ENCODE peak calls at places on chromosome 12, in four cellular contexts. D is IMR-90, T is neuronal stem cell, Q is SK-N-SH. V is an unnamed sample. For H3K4me1, the result is how much of the 10 kb centered on the place peaks cover.

GRCh38 chr12:117561990-117562389 is 200.6 kb upstream of the NOS1 start:
- DNase-seq in D (no peak), Q (no peak), T (no peak), V (no peak)

GRCh38 chr12:52755533-52755932 is 21.6 kb downstream of the KRT76 start:
- DNase-seq in D (no peak), T (no peak), Q (no peak), V (no peak)

GRCh38 chr12:100824476-100824875 is 29.9 kb downstream of the ANO4 start:
- DNase-seq in D (no peak), T (no peak), Q (no peak), V (no peak)

GRCh38 chr12:19484738-19485137 is 45.4 kb downstream of the AEBP2 start:
- DNase-seq in Q (no peak), D (no peak), T (no peak), V (no peak)

GRCh38 chr12:32455607-32456063 is 56.3 kb downstream of the FGD4 start:
- DNase-seq in T (peak), Q (peak), D (peak), V (peak)

GRCh38 chr12:117092511-117092780 is 6.8 kb downstream of the TESC start:
- DNase-seq in T (no peak), D (no peak), Q (no peak), V (no peak)

GRCh38 chr12:105257321-105257728 is 21.4 kb upstream of the APPL2 start:
- DNase-seq in D (peak), Q (no peak), T (no peak), V (peak)

GRCh38 chr12:19223695-19224094 is 94.2 kb downstream of the PLEKHA5 start:
- DNase-seq in Q (no peak), D (peak), T (no peak), V (peak)

GRCh38 chr12:110937104-110937641 is 16.8 kb upstream of the MYL2 start:
- DNase-seq in Q (peak), D (peak), T (peak), V (peak)

GRCh38 chr12:52207895-52208294 is 16.1 kb upstream of the KRT80 start:
- DNase-seq in D (peak), T (no peak), Q (no peak), V (no peak)

GRCh38 chr12:68827895-68828294 is 19.9 kb downstream of the MDM2 start:
- DNase-seq in T (no peak), D (no peak), Q (no peak), V (no peak)
- H3K9ac ChIP-seq in T (no peak), D (no peak), Q (no peak), V (no peak)

GRCh38 chr12:6315184-6315583 is 4.7 kb downstream of the PLEKHG6 start:
- DNase-seq in D (no peak), T (no peak), Q (no peak), V (no peak)

GRCh38 chr12:6311822-6312528 is 1.5 kb downstream of the PLEKHG6 start:
- DNase-seq in D (no peak), T (no peak), Q (no peak), V (no peak)

GRCh38 chr12:6314776-6315175 is 4.3 kb downstream of the PLEKHG6 start:
- DNase-seq in D (no peak), Q (no peak), T (no peak), V (no peak)

GRCh38 chr12:6312529-6313325 is 2.2 kb downstream of the PLEKHG6 start:
- DNase-seq in T (no peak), Q (no peak), D (no peak), V (peak)

DNA sequence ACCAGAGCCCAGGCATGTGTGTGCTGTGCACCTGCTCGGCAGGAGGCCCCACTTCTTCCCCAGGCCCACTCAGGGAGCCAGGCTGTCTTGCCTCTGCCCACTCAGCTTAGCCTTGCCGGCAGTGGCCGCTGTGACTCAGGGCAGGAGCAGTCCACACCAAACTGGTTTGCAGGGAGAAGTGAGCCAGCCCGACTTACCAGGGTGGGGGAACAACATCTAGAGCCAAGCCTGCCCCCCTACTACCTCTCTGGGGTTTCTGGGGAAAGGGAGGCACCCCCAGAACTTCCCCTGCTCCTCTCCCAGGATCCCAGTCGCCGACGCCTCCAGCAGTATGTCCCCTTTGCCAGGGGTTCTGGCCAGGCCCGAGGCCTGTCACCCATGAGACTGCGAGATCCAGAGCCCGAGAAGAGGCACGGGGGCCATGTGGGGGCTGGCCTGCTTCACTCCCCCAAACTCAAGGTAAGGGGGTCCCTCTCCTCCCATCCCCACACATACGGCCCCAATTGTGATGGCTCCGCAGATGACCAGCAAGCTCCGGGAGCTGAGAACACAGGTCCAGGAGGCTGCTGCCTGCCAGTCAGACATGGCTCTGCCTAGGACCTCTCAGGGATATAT is 3.0 kb downstream of the PLEKHG6 start:
- DNase-seq in T (no peak), D (no peak), Q (no peak), V (no peak)
- H3K4me1 ChIP-seq in T (under half), D (under half), Q (under half), V (half or more)

GRCh38 chr12:15787801-15788200 is 1.4 kb downstream of the EPS8 start:
- DNase-seq in D (no peak), T (no peak), Q (no peak), V (peak)

GRCh38 chr12:15794196-15794595 is 5.0 kb upstream of the EPS8 start:
- DNase-seq in D (no peak), T (no peak), Q (no peak), V (no peak)

GRCh38 chr12:15794836-15795235 is 5.6 kb upstream of the EPS8 start:
- DNase-seq in Q (no peak), D (no peak), T (no peak), V (no peak)

GRCh38 chr12:15788266-15789214 is 648 bp downstream of the EPS8 start:
- DNase-seq in Q (no peak), D (peak), T (peak), V (peak)

GRCh38 chr12:15789215-15790171 is at the start of gene EPS8:
- DNase-seq in D (peak), T (peak), Q (peak), V (peak)
- H3K4me3 ChIP-seq in D (peak), T (peak), Q (peak), V (peak)

DNA sequence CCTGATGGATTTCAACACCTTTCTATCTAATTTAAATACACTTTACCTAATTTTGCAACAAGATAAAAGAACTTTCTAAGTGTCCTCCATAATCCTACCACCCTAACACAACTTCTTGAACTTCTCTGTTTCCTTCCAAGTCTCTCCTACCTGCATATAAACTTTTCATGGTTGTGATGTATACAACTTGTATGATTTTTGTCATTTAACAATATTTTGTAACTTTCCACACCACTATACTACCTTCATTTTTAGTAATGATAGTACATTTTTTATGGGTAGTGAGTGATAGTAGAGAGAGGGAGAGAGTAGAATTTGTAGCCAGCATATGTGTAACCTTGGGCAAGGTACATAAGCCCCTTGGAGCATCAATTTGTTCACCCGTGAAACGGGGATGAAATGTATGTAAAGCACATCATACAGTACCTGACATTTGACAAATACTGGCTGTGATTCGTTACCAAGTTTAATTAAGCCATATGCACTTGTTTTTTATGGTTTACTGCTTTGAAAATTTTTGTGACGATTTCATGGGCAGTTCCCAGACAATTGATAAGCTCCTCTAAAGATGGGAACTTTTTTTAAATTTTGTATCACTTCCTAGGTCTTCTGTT is 177.8 kb upstream of the SLC38A2 start:
- DNase-seq in Q (no peak), D (no peak), T (no peak), V (no peak)
- H3K9ac ChIP-seq in Q (peak), D (peak), T (no peak), V (no peak)

GRCh38 chr12:76555226-76555767 is 4.3 kb downstream of the OSBPL8 start:
- DNase-seq in Q (peak), D (peak), T (no peak), V (no peak)
- H3K4me1 ChIP-seq in Q (under half), D (under half), T (under half), V (under half)

GRCh38 chr12:11824069-11824468 is 174.6 kb downstream of the ETV6 start:
- DNase-seq in D (no peak), Q (no peak), T (no peak), V (no peak)

GRCh38 chr12:11824736-11825135 is 175.3 kb downstream of the ETV6 start:
- DNase-seq in D (no peak), Q (no peak), T (no peak), V (no peak)

GRCh38 chr12:11827096-11827841 is 177.8 kb downstream of the ETV6 start:
- DNase-seq in T (peak), Q (no peak), D (no peak), V (no peak)

GRCh38 chr12:11825278-11825677 is 175.8 kb downstream of the ETV6 start:
- DNase-seq in D (no peak), T (no peak), Q (no peak), V (no peak)

DNA sequence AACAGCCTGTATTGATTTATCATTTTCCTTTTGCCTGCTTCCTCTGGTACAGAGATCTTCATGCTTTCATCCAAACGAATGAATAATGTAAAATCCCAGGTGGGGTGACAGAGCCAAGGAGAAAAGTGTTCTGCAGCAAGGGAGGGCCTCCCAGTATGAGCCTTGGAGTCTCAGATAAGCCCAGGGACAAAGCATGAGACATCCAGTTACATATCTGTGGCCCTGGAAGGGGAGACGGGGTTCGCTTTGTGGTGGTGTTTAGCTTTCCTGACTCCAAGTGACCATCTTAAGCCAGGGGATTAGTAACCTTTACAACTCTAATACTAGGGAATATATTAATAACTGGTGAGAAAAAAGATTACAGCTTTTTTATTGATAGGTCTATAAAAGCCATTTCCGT is 177.1 kb downstream of the ETV6 start:
- DNase-seq in T (no peak), D (no peak), Q (no peak), V (no peak)
- H3K4me3 ChIP-seq in T (no peak), D (no peak), Q (no peak), V (no peak)

GRCh38 chr12:68772714-68773113 is 26.7 kb downstream of the SLC35E3 start:
- DNase-seq in Q (no peak), D (no peak), T (no peak), V (no peak)
- H3K9ac ChIP-seq in Q (no peak), D (no peak), T (no peak), V (no peak)

GRCh38 chr12:68376901-68377300 is 44.7 kb upstream of the MDM1 start:
- DNase-seq in D (no peak), Q (no peak), T (no peak), V (no peak)
- H3K4me1 ChIP-seq in D (under half), Q (under half), T (under half), V (under half)

DNA sequence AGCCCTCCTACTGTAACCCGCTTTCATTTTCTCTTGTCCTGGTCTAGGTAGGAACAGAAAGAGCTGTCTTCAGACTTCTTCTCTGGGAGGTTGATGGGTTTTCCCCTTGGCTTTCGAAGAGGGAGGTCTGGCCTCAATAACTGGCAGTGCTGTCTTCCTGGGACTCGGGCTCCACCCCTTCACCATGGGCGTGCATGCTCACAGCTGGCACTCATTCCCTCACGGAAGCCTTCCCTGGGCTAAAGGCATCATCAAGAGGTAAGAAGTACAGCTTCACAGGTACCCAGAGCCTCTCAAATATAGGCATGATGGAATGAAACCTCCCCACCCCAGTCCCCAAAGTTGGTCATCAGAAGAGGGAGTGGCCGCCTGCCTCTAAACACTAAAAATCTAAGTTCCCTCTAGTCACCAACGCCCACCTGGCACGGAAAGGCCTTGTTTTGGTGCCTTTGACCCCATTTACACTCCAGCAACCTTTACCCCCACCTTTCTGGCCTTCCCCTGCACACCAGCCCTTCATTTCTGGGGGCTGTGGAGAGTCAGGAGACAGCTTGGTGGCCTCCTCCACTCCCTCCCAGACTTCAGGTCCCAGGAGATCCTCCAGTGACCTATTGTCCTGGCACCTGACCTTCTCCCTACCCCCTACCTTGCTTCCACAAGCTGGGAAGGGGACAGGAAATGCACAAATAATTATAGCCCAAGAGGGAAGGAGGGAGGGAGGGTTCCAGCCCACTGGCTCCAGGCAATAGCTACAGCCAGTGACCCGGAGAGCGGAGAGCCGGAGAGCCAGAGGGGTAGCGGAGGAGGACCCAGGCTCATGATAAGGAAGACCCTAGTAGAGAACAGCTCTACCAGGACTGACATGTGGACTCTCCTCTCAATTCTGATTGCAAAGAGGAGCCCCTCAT is 2.8 kb downstream of the RAPGEF3 start:
- DNase-seq in Q (no peak), D (no peak), T (no peak), V (no peak)
- H3K4me3 ChIP-seq in Q (no peak), D (no peak), T (no peak), V (no peak)

V was measured in adipocyte.